ENCODE peak calls at places on chromosomes 6 and 20, in seven cellular contexts. B, Q, D, F, C, P and T are unnamed samples.

GRCh38 chr6:170165085-170165484 is 125.8 kb downstream of the DLL1 start:
- DNase-seq in B (no peak), Q (no peak), D (peak; percentile 45), F (no peak), C (no peak), P (no peak), T (no peak)

GRCh38 chr6:108133594-108134179 is 32.1 kb upstream of the NR2E1 start:
- DNase-seq in B (peak; percentile 66), Q (peak; percentile 78), D (peak; percentile 94), F (peak; percentile 87), C (peak; percentile 97), P (peak; percentile 74), T (no peak)

GRCh38 chr6:128311944-128312570 is 208.3 kb downstream of the PTPRK start:
- DNase-seq in B (no peak), Q (no peak), D (no peak), F (no peak), C (no peak), P (no peak), T (peak; percentile 44)

GRCh38 chr20:63577317-63577894 is 3.4 kb upstream of the HELZ2 start:
- DNase-seq in B (no peak), Q (no peak), D (no peak), F (no peak), C (no peak), P (no peak), T (no peak)

GRCh38 chr6:139485742-139486475 is 111.5 kb upstream of the CITED2 start:
- DNase-seq in B (no peak), Q (no peak), D (no peak), F (no peak), C (no peak), P (no peak), T (no peak)

GRCh38 chr6:41768545-41769308 is 11.0 kb downstream of the FRS3 start:
- DNase-seq in B (no peak), Q (no peak), D (no peak), F (no peak), C (no peak), P (no peak), T (no peak)

GRCh38 chr6:113447088-113447831 is 409.9 kb upstream of the MARCKS start:
- DNase-seq in B (no peak), Q (peak; percentile 95), D (no peak), F (peak; percentile 96), C (no peak), P (peak; percentile 97), T (no peak)

GRCh38 chr6:42137192-42137753 is 5.1 kb downstream of the C6orf132 start:
- DNase-seq in B (no peak), Q (no peak), D (peak; percentile 64), F (peak; percentile 20), C (no peak), P (no peak), T (no peak)

GRCh38 chr6:29502597-29502996 is 14.8 kb upstream of the MAS1L start:
- DNase-seq in B (no peak), Q (no peak), D (no peak), F (no peak), C (no peak), P (no peak), T (no peak)

GRCh38 chr6:44064089-44064947 is 62.9 kb downstream of the MRPL14 start:
- DNase-seq in B (no peak), Q (peak; percentile 99), D (no peak), F (peak; percentile 98), C (peak; percentile 31), P (peak; percentile 100), T (no peak)

DNA sequence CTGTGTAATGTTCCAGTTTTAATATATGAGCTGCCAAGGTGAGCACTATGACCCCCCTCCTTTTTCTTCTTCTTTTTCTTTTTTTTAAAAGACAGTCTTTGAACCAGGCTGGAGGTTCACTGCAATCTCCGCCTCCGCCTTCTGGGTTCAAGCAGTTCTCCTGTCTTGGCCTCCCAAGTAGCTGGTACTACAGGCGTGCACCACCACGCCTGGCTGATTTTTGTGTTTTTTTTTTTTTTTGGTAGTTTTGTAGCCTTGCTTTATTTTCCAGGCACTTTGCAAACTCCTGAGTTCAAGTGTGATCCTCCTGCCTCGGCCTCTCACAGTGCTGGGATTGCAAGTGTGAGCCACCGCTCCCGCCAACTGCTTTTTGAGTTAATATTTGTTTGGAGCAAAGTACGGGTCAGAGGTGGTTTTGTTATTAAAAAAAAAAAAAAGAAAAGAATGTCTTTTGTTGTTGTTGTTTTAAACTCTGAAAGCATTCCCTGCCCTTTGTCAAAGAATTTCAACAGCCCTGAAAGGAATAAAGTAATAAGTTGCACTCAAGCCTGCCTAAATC is 78.6 kb downstream of the JARID2 start:
- DNase-seq in B (no peak), Q (no peak), D (no peak), F (no peak), C (no peak), P (no peak), T (no peak)
- H4K20me1 ChIP-seq in B (no peaks in the 10 kb centered on the region), Q (peaks cover 87% of the 10 kb centered on the region), D (no peaks in the 10 kb centered on the region), F (no peaks in the 10 kb centered on the region), C (peaks cover 84% of the 10 kb centered on the region), P (peaks cover 84% of the 10 kb centered on the region), T (no peaks in the 10 kb centered on the region)

DNA sequence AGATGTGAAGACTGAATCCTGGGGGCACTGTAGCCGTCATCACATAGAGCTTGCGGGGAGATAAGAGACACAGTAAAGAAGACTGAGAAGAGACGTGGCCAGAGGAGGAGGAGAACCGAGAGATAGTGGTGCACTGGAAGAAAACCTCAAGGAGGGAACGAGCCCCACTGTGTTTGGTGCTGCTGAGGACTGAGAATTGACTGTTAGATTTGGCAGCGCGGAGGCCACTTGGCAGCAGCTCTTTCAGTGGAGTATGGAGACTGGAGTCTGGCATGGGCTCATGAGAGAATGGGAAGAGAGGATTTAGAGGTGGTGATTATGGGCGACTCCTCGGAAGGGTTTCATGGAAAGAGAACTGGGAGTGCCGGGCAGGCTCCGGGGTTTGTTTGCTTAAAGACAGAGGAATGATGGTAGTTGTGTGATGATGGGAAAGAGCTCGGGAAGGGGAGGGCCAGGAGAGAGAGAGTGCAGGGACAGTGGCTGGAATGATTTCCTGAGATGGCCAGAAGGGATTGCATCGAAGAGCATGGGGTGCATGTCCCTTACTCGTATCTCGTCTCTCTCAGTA is 18.0 kb downstream of the CDYL start:
- DNase-seq in B (no peak), Q (no peak), D (no peak), F (no peak), C (peak; percentile 16), P (no peak), T (no peak)
- H4K20me1 ChIP-seq in B (peaks cover 4% of the 10 kb centered on the region), Q (peaks cover 65% of the 10 kb centered on the region), D (no peaks in the 10 kb centered on the region), F (no peaks in the 10 kb centered on the region), C (peaks cover 87% of the 10 kb centered on the region), P (peaks cover 60% of the 10 kb centered on the region), T (peaks cover 74% of the 10 kb centered on the region)

GRCh38 chr20:44006126-44006525 is 91.5 kb downstream of the TOX2 start:
- DNase-seq in B (no peak), Q (no peak), D (no peak), F (no peak), C (no peak), P (no peak), T (no peak)
- H4K20me1 ChIP-seq in B (no peaks in the 10 kb centered on the region), Q (no peaks in the 10 kb centered on the region), D (no peaks in the 10 kb centered on the region), F (no peaks in the 10 kb centered on the region), C (no peaks in the 10 kb centered on the region), P (peaks cover 21% of the 10 kb centered on the region), T (no peaks in the 10 kb centered on the region)

GRCh38 chr6:144417686-144418085 is 132.6 kb downstream of the UTRN start:
- DNase-seq in B (no peak), Q (no peak), D (no peak), F (peak; percentile 25), C (no peak), P (peak; percentile 47), T (no peak)

GRCh38 chr6:144418969-144419545 is 133.9 kb downstream of the UTRN start:
- DNase-seq in B (no peak), Q (no peak), D (no peak), F (no peak), C (no peak), P (no peak), T (no peak)

GRCh38 chr6:144423167-144423566 is 138.0 kb downstream of the UTRN start:
- DNase-seq in B (no peak), Q (no peak), D (no peak), F (no peak), C (peak; percentile 54), P (peak; percentile 25), T (no peak)
- H4K20me1 ChIP-seq in B (no peaks in the 10 kb centered on the region), Q (no peaks in the 10 kb centered on the region), D (no peaks in the 10 kb centered on the region), F (no peaks in the 10 kb centered on the region), C (no peaks in the 10 kb centered on the region), P (no peaks in the 10 kb centered on the region), T (no peaks in the 10 kb centered on the region)

DNA sequence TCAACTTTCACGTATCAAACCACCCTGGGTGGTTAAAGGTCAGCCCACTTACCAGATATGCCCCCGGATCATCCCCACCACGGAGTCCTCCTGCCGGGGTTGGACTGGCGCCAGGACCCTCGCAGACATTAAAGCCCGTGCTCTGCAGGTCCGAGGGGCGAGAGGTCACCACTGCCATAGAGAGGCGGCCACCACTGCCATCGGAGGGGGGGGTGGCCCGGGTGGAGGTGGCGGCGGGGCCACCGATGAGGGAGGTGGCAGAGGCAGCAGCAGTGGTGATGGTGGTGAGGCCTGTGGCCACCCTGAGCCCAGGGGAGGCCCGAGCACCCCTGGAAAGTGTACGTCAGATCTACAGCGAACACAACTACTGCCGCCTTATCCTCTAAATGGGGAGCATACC is 76.3 kb downstream of the ASXL1 start:
- DNase-seq in B (no peak), Q (no peak), D (no peak), F (no peak), C (no peak), P (no peak), T (no peak)
- H4K20me1 ChIP-seq in B (no peaks in the 10 kb centered on the region), Q (peaks cover 68% of the 10 kb centered on the region), D (no peaks in the 10 kb centered on the region), F (no peaks in the 10 kb centered on the region), C (peaks cover 13% of the 10 kb centered on the region), P (peaks cover 51% of the 10 kb centered on the region), T (no peaks in the 10 kb centered on the region)

DNA sequence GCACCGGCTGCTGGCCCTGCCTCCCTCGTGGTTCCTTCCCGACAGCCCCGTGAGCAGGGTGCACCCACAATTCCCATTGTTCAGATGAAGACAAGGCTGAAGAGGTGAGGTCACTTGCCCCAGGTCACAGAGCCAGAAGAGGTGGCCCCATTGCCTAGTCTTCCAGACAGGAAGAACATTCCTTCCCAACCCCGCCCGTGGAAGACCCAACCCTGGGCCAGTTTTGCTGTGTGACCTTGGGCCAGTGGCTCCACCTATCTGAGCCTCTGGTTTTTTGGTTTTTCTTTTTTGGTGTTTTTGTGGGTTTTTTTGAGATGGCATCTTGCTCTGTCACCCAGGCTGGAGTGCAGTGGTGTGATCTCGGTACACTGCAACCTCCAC is 61.7 kb downstream of the RIPOR3 start:
- DNase-seq in B (no peak), Q (no peak), D (no peak), F (no peak), C (no peak), P (no peak), T (no peak)
- H4K20me1 ChIP-seq in B (no peaks in the 10 kb centered on the region), Q (no peaks in the 10 kb centered on the region), D (no peaks in the 10 kb centered on the region), F (no peaks in the 10 kb centered on the region), C (no peaks in the 10 kb centered on the region), P (no peaks in the 10 kb centered on the region), T (no peaks in the 10 kb centered on the region)

DNA sequence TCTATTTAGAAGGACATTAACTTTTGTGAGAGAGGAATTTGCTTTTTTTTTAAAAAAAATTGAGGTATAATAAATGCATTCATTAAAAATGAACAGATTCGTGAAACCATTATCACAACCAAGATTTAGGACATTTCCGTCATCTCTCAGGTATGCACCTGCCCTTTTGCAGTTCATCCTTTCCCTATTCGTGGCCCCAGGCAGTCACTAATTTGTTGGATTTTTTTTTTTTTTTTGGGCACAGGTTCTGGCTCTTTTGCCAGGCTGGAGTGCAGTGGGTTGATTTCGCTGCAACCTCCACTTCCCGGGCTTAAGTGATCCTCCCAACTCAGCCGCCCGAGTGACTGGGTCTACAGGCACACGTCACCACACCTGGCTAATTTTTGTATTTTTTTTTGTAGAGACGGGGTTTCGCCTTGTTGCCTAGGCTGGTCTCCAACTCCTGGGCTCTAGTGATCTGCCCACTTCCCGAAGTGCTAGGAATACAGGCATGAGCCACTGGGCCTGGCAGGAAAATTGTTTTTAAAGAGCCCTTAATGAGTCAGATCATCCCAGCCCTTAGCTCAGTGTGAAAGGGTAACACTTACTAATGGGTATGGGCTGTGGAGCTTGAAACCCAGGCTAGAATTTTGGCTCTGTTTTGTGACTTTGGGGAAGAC is 9.2 kb downstream of the PHF3 start:
- DNase-seq in B (no peak), Q (peak; percentile 71), D (no peak), F (peak; percentile 81), C (no peak), P (no peak), T (no peak)
- H4K20me1 ChIP-seq in B (peaks cover 22% of the 10 kb centered on the region), Q (peaks cover 60% of the 10 kb centered on the region), D (no peaks in the 10 kb centered on the region), F (peaks cover under 1% of the 10 kb centered on the region), C (peaks cover 98% of the 10 kb centered on the region), P (peaks cover 70% of the 10 kb centered on the region), T (peaks cover 31% of the 10 kb centered on the region)